ENCODE peak calls at places on chromosomes 5 and 9, in five cellular contexts. C is body of pancreas, S is OCI-LY7, F is right atrium auricular region, U is AG10803. G is an unnamed sample.

GRCh38 chr5:154132718-154133307 is 57.7 kb upstream of the GALNT10 start:
- DNase-seq in C (no peak), U (no peak), S (no peak), F (no peak), G (no peak)

GRCh38 chr5:7392401-7393024 is 3.4 kb upstream of the ADCY2 start:
- DNase-seq in S (peak), F (no peak), C (no peak), U (peak), G (peak)

GRCh38 chr9:121840838-121841760 is 189.7 kb downstream of the DAB2IP start:
- DNase-seq in U (no peak), S (peak), F (no peak), C (no peak), G (no peak)

GRCh38 chr9:90309809-90310522 is 332.7 kb downstream of the DIRAS2 start:
- DNase-seq in S (no peak), U (no peak), C (no peak), F (no peak), G (no peak)

GRCh38 chr9:87270241-87271234 is 227.1 kb upstream of the DAPK1 start:
- DNase-seq in C (peak), U (peak), S (no peak), F (peak), G (peak)

GRCh38 chr9:136044971-136045594 is 50.0 kb downstream of the NACC2 start:
- DNase-seq in U (no peak), F (no peak), S (no peak), C (no peak), G (no peak)

GRCh38 chr9:13163946-13164345 is 115.5 kb downstream of the MPDZ start:
- DNase-seq in S (no peak), F (no peak), U (no peak), C (no peak), G (no peak)

GRCh38 chr5:76529464-76530344 is 93.5 kb downstream of the F2RL2 start:
- DNase-seq in F (no peak), C (no peak), S (no peak), U (no peak), G (no peak)

GRCh38 chr9:95080961-95081658 is 236.4 kb downstream of the FANCC start:
- DNase-seq in F (no peak), C (peak), S (no peak), U (no peak), G (no peak)

GRCh38 chr9:134208310-134208841 is 44.0 kb upstream of the RNU6ATAC start:
- DNase-seq in C (no peak), F (no peak), U (no peak), S (no peak), G (peak)

GRCh38 chr9:15299374-15299939 is 7.6 kb downstream of the TTC39B start:
- DNase-seq in U (no peak), C (no peak), F (no peak), S (peak), G (no peak)

GRCh38 chr5:171847026-171847425 is 61.4 kb downstream of the SMIM23 start:
- DNase-seq in U (no peak), S (no peak), C (no peak), F (no peak), G (no peak)

GRCh38 chr5:147101654-147102053 is 133.2 kb upstream of the STK32A start:
- DNase-seq in C (no peak), U (peak), F (no peak), S (no peak), G (peak)

GRCh38 chr9:126386814-126387213 is 60.2 kb downstream of the MVB12B start:
- DNase-seq in S (no peak), C (no peak), U (no peak), F (peak), G (no peak)

GRCh38 chr9:126383395-126384104 is 56.9 kb downstream of the MVB12B start:
- DNase-seq in F (peak), C (no peak), S (no peak), U (no peak), G (no peak)

GRCh38 chr9:126388964-126389363 is 62.3 kb downstream of the MVB12B start:
- DNase-seq in U (no peak), S (no peak), C (no peak), F (no peak), G (no peak)

GRCh38 chr9:126384926-126385325 is 58.3 kb downstream of the MVB12B start:
- DNase-seq in C (no peak), S (no peak), U (no peak), F (no peak), G (no peak)

GRCh38 chr9:126386088-126386487 is 59.5 kb downstream of the MVB12B start:
- DNase-seq in F (peak), C (no peak), U (no peak), S (peak), G (no peak)
- TF ChIP-seq CTCF in F (no peak), C (no peak), U (peak), S (peak), G (peak)

GRCh38 chr5:95900383-95900958 is 61.2 kb downstream of the ELL2 start:
- DNase-seq in F (no peak), C (peak), S (no peak), U (peak), G (peak)

GRCh38 chr5:95899848-95900247 is 61.8 kb downstream of the ELL2 start:
- DNase-seq in F (no peak), C (no peak), S (no peak), U (no peak), G (no peak)

GRCh38 chr5:95903838-95904237 is 57.8 kb downstream of the ELL2 start:
- DNase-seq in S (no peak), U (no peak), C (no peak), F (no peak), G (no peak)

GRCh38 chr5:95904827-95905226 is 56.8 kb downstream of the ELL2 start:
- DNase-seq in C (no peak), F (no peak), U (no peak), S (no peak), G (no peak)

GRCh38 chr5:95901676-95902646 is 59.7 kb downstream of the ELL2 start:
- DNase-seq in C (no peak), S (no peak), F (no peak), U (no peak), G (peak)
- H3K4me3 ChIP-seq in C (no peak), S (no peak), F (no peak), U (no peak), G (no peak)

GRCh38 chr5:55993628-55994501 is 898 bp downstream of the IL6ST start:
- DNase-seq in U (peak), C (no peak), F (no peak), S (peak), G (no peak)

GRCh38 chr5:55994502-55994997 is at the start of gene IL6ST:
- DNase-seq in S (no peak), F (peak), C (peak), U (peak), G (peak)

GRCh38 chr5:55993013-55993412 is 1.8 kb downstream of the IL6ST start:
- DNase-seq in C (no peak), F (no peak), S (no peak), U (peak), G (peak)

GRCh38 chr5:55997742-55998351 is 3.1 kb upstream of the IL6ST start:
- DNase-seq in U (peak), S (no peak), F (no peak), C (no peak), G (peak)

GRCh38 chr5:55994998-55995914 is 493 bp upstream of the IL6ST start:
- DNase-seq in C (peak), S (peak), U (peak), F (peak), G (peak)
- TF ChIP-seq CTCF in C (no peak), S (no peak), U (no peak), F (no peak), G (no peak)

DNA sequence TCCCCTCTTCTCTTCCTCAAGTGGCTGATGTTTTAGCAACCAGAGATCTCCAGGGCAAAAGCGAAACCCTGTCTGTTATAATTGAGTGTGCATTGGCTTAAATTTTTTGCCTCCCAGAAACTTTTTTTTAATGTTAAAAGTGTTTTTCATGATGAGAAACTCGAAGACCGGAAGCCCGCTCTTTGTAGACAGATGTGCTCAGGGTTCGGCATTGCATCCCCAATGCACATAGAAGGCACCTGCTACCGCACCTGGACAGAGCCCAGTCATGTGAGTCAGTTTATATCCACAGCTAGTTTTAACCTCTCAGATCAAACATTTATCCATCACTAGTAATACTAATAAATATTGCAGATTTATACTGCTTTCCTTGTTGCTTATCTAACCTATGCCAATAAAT is 19.5 kb upstream of the NADK2 start:
- DNase-seq in F (no peak), C (no peak), S (peak), U (no peak), G (no peak)
- H3K4me3 ChIP-seq in F (no peak), C (no peak), S (peak), U (no peak), G (no peak)

DNA sequence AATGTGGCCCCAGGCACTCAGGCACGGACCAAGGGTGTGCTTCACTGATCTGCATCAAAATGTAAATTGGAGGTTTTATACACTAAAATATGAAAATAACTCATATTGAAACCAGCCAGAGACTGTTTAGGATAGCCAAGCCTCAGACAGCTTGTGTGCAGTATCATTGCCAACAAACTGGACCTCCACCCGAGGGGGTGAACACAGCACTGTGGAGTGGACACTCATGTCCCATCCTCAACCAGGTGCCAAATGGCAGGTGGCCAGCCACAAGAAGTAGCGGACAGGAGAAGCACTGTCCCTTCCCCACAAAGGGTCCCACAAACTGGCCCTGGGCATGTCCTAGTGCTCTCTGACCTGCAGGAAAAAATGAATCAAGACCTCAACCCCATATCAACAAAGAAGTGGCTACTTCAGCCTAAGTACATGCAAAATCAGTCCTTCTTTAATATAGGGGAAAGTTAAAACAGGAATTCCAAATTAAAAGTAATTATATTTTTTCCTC is 29.1 kb downstream of the ROR2 start:
- DNase-seq in C (no peak), U (no peak), S (no peak), F (no peak), G (no peak)
- TF ChIP-seq CTCF in C (no peak), U (no peak), S (no peak), F (no peak), G (no peak)

GRCh38 chr5:120779674-120780073 is 315.6 kb downstream of the PRR16 start:
- DNase-seq in F (no peak), S (no peak), U (peak), C (no peak), G (no peak)

GRCh38 chr5:120778491-120779293 is 314.6 kb downstream of the PRR16 start:
- DNase-seq in S (no peak), C (no peak), F (no peak), U (peak), G (peak)
- H3K4me3 ChIP-seq in S (no peak), C (no peak), F (no peak), U (peak), G (no peak)

GRCh38 chr9:98306384-98307145 is 51.1 kb upstream of the TBC1D2 start:
- DNase-seq in C (no peak), F (no peak), U (no peak), S (no peak), G (no peak)
- TF ChIP-seq CTCF in C (no peak), F (no peak), U (no peak), S (no peak), G (no peak)

GRCh38 chr5:61625682-61626620 is 293.9 kb downstream of the ZSWIM6 start:
- DNase-seq in U (peak), C (peak), F (peak), S (no peak), G (peak)
- H3K4me3 ChIP-seq in U (peak), C (peak), F (peak), S (no peak), G (peak)

G was measured in fibroblast of mammary gland.